ENCODE peak calls at places on chromosomes 12 and 14, in eight cellular contexts. O is mucosa of descending colon; V is NCI-H2171; R is activated naive CD4-positive, alpha-beta T cell treated with anti-CD3 and anti-CD28 coated beads, Interleukin-2, amount 10 ng/mL, durations not matched to agents 7 days and 5 days; E is HCEC 1CT; T is neural crest cell; C is stimulated activated CD8-positive, alpha-beta memory T cell treated with anti-CD3 and anti-CD28 coated beads, Interleukin-4, amount 100 ng/mL, for 4 hours; J is foreskin fibroblast. B is an unnamed sample.

GRCh38 chr14:59377991-59378720 is 87.0 kb downstream of the GPR135 start:
- DNase-seq in V (no peak), T (no peak), E (no peak), C (no peak), O (no peak), J (peak), R (no peak), B (no peak)

GRCh38 chr14:89697281-89698060 is 257.1 kb downstream of the EFCAB11 start:
- DNase-seq in E (no peak), O (no peak), J (no peak), R (no peak), C (no peak), T (no peak), V (no peak), B (no peak)

GRCh38 chr12:31488737-31489338 is 102.1 kb downstream of the DENND5B start:
- DNase-seq in R (no peak), C (no peak), V (no peak), J (no peak), E (no peak), O (no peak), T (no peak), B (no peak)

GRCh38 chr14:89228921-89229639 is 188.0 kb downstream of the FOXN3 start:
- DNase-seq in J (no peak), R (no peak), T (no peak), O (no peak), E (no peak), V (no peak), C (no peak), B (no peak)

GRCh38 chr12:52222692-52223091 is 10.4 kb upstream of the KRT7 start:
- DNase-seq in V (no peak), R (no peak), J (no peak), O (no peak), T (no peak), E (no peak), C (no peak), B (no peak)

GRCh38 chr12:132474237-132474741 is 15.7 kb upstream of the FBRSL1 start:
- DNase-seq in R (peak), V (no peak), O (peak), C (no peak), T (no peak), J (no peak), E (no peak), B (no peak)

GRCh38 chr14:91291786-91292405 is 47.4 kb upstream of the GPR68 start:
- DNase-seq in R (no peak), C (no peak), E (no peak), T (no peak), J (no peak), O (no peak), V (no peak), B (no peak)

GRCh38 chr12:126337556-126337955 is 1272.3 kb downstream of the AACS start:
- DNase-seq in E (no peak), T (no peak), J (peak), C (no peak), O (no peak), V (no peak), R (no peak), B (no peak)

GRCh38 chr12:119314290-119314689 is 20.2 kb upstream of the CCDC60 start:
- DNase-seq in O (no peak), E (no peak), J (no peak), T (no peak), R (no peak), V (no peak), C (no peak), B (no peak)

GRCh38 chr14:96585672-96586013 is 83.5 kb downstream of the PAPOLA start:
- DNase-seq in T (no peak), O (no peak), E (no peak), R (no peak), V (no peak), C (no peak), J (no peak), B (no peak)

GRCh38 chr12:52739963-52740362 is 36.6 kb upstream of the KRT77 start:
- DNase-seq in C (no peak), J (no peak), O (no peak), V (peak), T (no peak), R (no peak), E (no peak), B (no peak)

GRCh38 chr14:70536830-70537229 is 2.0 kb upstream of the ADAM20 start:
- DNase-seq in V (no peak), C (no peak), T (no peak), J (no peak), O (no peak), E (no peak), R (no peak), B (no peak)

GRCh38 chr12:68397566-68398158 is 65.5 kb upstream of the MDM1 start:
- DNase-seq in O (no peak), E (no peak), T (no peak), V (no peak), R (no peak), J (no peak), C (no peak), B (no peak)

GRCh38 chr12:57106021-57106708 is 5.0 kb downstream of the STAT6 start:
- DNase-seq in E (no peak), J (no peak), T (no peak), C (no peak), R (no peak), V (no peak), O (no peak), B (no peak)

GRCh38 chr12:52741378-52742195 is 35.6 kb downstream of the KRT76 start:
- DNase-seq in E (peak), T (peak), J (peak), R (peak), C (peak), V (peak), O (no peak), B (no peak)

GRCh38 chr14:99660006-99660566 is 15.2 kb downstream of the HHIPL1 start:
- DNase-seq in J (no peak), C (no peak), R (no peak), E (no peak), T (no peak), V (peak), O (no peak), B (no peak)

GRCh38 chr14:58750321-58751269 is 112.8 kb downstream of the DACT1 start:
- DNase-seq in E (no peak), R (no peak), C (no peak), J (no peak), T (no peak), O (peak), V (no peak), B (no peak)

GRCh38 chr14:63510538-63510937 is 32.6 kb downstream of the PPP2R5E start:
- DNase-seq in E (no peak), V (no peak), O (no peak), R (peak), C (no peak), J (no peak), T (no peak), B (no peak)

GRCh38 chr12:6229823-6230222 is 29.6 kb downstream of the CD9 start:
- DNase-seq in E (peak), R (no peak), O (peak), V (no peak), C (no peak), J (peak), T (no peak), B (no peak)

GRCh38 chr12:114952573-114953196 is 268.7 kb upstream of the TBX3 start:
- DNase-seq in T (no peak), O (no peak), R (no peak), J (peak), C (no peak), V (no peak), E (no peak), B (no peak)

GRCh38 chr14:99995700-99996356 is 69.4 kb upstream of the EVL start:
- DNase-seq in J (peak), O (no peak), T (peak), V (no peak), R (peak), E (peak), C (peak), B (peak)

GRCh38 chr12:96233168-96233567 is 39.0 kb downstream of the ELK3 start:
- DNase-seq in R (no peak), T (no peak), E (no peak), J (no peak), V (no peak), O (no peak), C (no peak), B (no peak)

GRCh38 chr12:26806556-26806955 is 26.4 kb downstream of the ITPR2 start:
- DNase-seq in V (no peak), C (no peak), T (no peak), J (no peak), R (no peak), O (no peak), E (no peak), B (no peak)

GRCh38 chr12:47946413-47947107 is 16.8 kb upstream of the TMEM106C start:
- DNase-seq in J (peak), V (no peak), O (no peak), R (no peak), C (no peak), E (no peak), T (no peak), B (no peak)